ENCODE peak calls at places on chromosomes 1 and 21, in six cellular contexts. One of them, this sample, is unnamed.

GRCh38 chr21:43694437-43695079 is 24.4 kb upstream of the PDXK start:
- DNase-seq in cerebellum: no peak
- DNase-seq in activated CD4-positive, alpha-beta T cell treated with anti-CD3 and anti-CD28 coated beads for 36 hours: no peak
- DNase-seq in heart right ventricle: no peak
- DNase-seq in activated T-helper 2 cell treated with anti-CD3 and anti-CD28 coated beads, Interferon-gamma antibody, Interleukin-2, Interleukin-4, amounts not matched to agents 10 μg/mL and 5 μg/mL and 100 μg/mL, durations not matched to agents 14 hours and 24 hours and 36 hours: no peak
- DNase-seq in GF-D8: no peak
- DNase-seq in this sample: no peak

GRCh38 chr1:99634971-99635624 is 10.8 kb upstream of the PALMD start:
- DNase-seq in cerebellum: no peak
- DNase-seq in activated CD4-positive, alpha-beta T cell treated with anti-CD3 and anti-CD28 coated beads for 36 hours: no peak
- DNase-seq in heart right ventricle: no peak
- DNase-seq in activated T-helper 2 cell treated with anti-CD3 and anti-CD28 coated beads, Interferon-gamma antibody, Interleukin-2, Interleukin-4, amounts not matched to agents 10 μg/mL and 5 μg/mL and 100 μg/mL, durations not matched to agents 14 hours and 24 hours and 36 hours: no peak
- DNase-seq in GF-D8: no peak
- DNase-seq in this sample: no peak

GRCh38 chr1:56922070-56922469 is 43.7 kb downstream of the C8B start:
- DNase-seq in cerebellum: no peak
- DNase-seq in activated CD4-positive, alpha-beta T cell treated with anti-CD3 and anti-CD28 coated beads for 36 hours: no peak
- DNase-seq in heart right ventricle: no peak
- DNase-seq in activated T-helper 2 cell treated with anti-CD3 and anti-CD28 coated beads, Interferon-gamma antibody, Interleukin-2, Interleukin-4, amounts not matched to agents 10 μg/mL and 5 μg/mL and 100 μg/mL, durations not matched to agents 14 hours and 24 hours and 36 hours: no peak
- DNase-seq in GF-D8: no peak
- DNase-seq in this sample: no peak

GRCh38 chr1:48006318-48006717 is 9.1 kb upstream of the TRABD2B start:
- DNase-seq in cerebellum: no peak
- DNase-seq in activated CD4-positive, alpha-beta T cell treated with anti-CD3 and anti-CD28 coated beads for 36 hours: no peak
- DNase-seq in heart right ventricle: no peak
- DNase-seq in activated T-helper 2 cell treated with anti-CD3 and anti-CD28 coated beads, Interferon-gamma antibody, Interleukin-2, Interleukin-4, amounts not matched to agents 10 μg/mL and 5 μg/mL and 100 μg/mL, durations not matched to agents 14 hours and 24 hours and 36 hours: no peak
- DNase-seq in GF-D8: no peak
- DNase-seq in this sample: no peak

GRCh38 chr21:34177919-34178567 is 104.7 kb downstream of the MRPS6 start:
- DNase-seq in cerebellum: no peak
- DNase-seq in activated CD4-positive, alpha-beta T cell treated with anti-CD3 and anti-CD28 coated beads for 36 hours: no peak
- DNase-seq in heart right ventricle: no peak
- DNase-seq in activated T-helper 2 cell treated with anti-CD3 and anti-CD28 coated beads, Interferon-gamma antibody, Interleukin-2, Interleukin-4, amounts not matched to agents 10 μg/mL and 5 μg/mL and 100 μg/mL, durations not matched to agents 14 hours and 24 hours and 36 hours: no peak
- DNase-seq in GF-D8: no peak
- DNase-seq in this sample: no peak

GRCh38 chr1:21927531-21928237 is 9.4 kb downstream of the HSPG2 start:
- DNase-seq in cerebellum: no peak
- DNase-seq in activated CD4-positive, alpha-beta T cell treated with anti-CD3 and anti-CD28 coated beads for 36 hours: no peak
- DNase-seq in heart right ventricle: peak
- DNase-seq in activated T-helper 2 cell treated with anti-CD3 and anti-CD28 coated beads, Interferon-gamma antibody, Interleukin-2, Interleukin-4, amounts not matched to agents 10 μg/mL and 5 μg/mL and 100 μg/mL, durations not matched to agents 14 hours and 24 hours and 36 hours: no peak
- DNase-seq in GF-D8: no peak
- DNase-seq in this sample: no peak

GRCh38 chr1:230282157-230282556 is 144.0 kb downstream of the PGBD5 start:
- DNase-seq in cerebellum: no peak
- DNase-seq in activated CD4-positive, alpha-beta T cell treated with anti-CD3 and anti-CD28 coated beads for 36 hours: peak
- DNase-seq in heart right ventricle: no peak
- DNase-seq in activated T-helper 2 cell treated with anti-CD3 and anti-CD28 coated beads, Interferon-gamma antibody, Interleukin-2, Interleukin-4, amounts not matched to agents 10 μg/mL and 5 μg/mL and 100 μg/mL, durations not matched to agents 14 hours and 24 hours and 36 hours: no peak
- DNase-seq in GF-D8: peak
- DNase-seq in this sample: no peak

GRCh38 chr1:206023682-206024081 is at the start of gene CTSE:
- DNase-seq in cerebellum: no peak
- DNase-seq in activated CD4-positive, alpha-beta T cell treated with anti-CD3 and anti-CD28 coated beads for 36 hours: no peak
- DNase-seq in heart right ventricle: no peak
- DNase-seq in activated T-helper 2 cell treated with anti-CD3 and anti-CD28 coated beads, Interferon-gamma antibody, Interleukin-2, Interleukin-4, amounts not matched to agents 10 μg/mL and 5 μg/mL and 100 μg/mL, durations not matched to agents 14 hours and 24 hours and 36 hours: no peak
- DNase-seq in GF-D8: no peak
- DNase-seq in this sample: no peak

GRCh38 chr1:111334169-111334568 is 43.5 kb downstream of the CHIA start:
- DNase-seq in cerebellum: no peak
- DNase-seq in activated CD4-positive, alpha-beta T cell treated with anti-CD3 and anti-CD28 coated beads for 36 hours: peak
- DNase-seq in heart right ventricle: no peak
- DNase-seq in activated T-helper 2 cell treated with anti-CD3 and anti-CD28 coated beads, Interferon-gamma antibody, Interleukin-2, Interleukin-4, amounts not matched to agents 10 μg/mL and 5 μg/mL and 100 μg/mL, durations not matched to agents 14 hours and 24 hours and 36 hours: no peak
- DNase-seq in GF-D8: no peak
- DNase-seq in this sample: no peak

GRCh38 chr1:160167056-160167455 is 15.7 kb downstream of the ATP1A4 start:
- DNase-seq in cerebellum: no peak
- DNase-seq in activated CD4-positive, alpha-beta T cell treated with anti-CD3 and anti-CD28 coated beads for 36 hours: no peak
- DNase-seq in heart right ventricle: no peak
- DNase-seq in activated T-helper 2 cell treated with anti-CD3 and anti-CD28 coated beads, Interferon-gamma antibody, Interleukin-2, Interleukin-4, amounts not matched to agents 10 μg/mL and 5 μg/mL and 100 μg/mL, durations not matched to agents 14 hours and 24 hours and 36 hours: no peak
- DNase-seq in GF-D8: no peak
- DNase-seq in this sample: no peak

GRCh38 chr1:84122780-84123382 is 21.2 kb upstream of the PRKACB start:
- DNase-seq in cerebellum: peak
- DNase-seq in activated CD4-positive, alpha-beta T cell treated with anti-CD3 and anti-CD28 coated beads for 36 hours: peak
- DNase-seq in heart right ventricle: no peak
- DNase-seq in activated T-helper 2 cell treated with anti-CD3 and anti-CD28 coated beads, Interferon-gamma antibody, Interleukin-2, Interleukin-4, amounts not matched to agents 10 μg/mL and 5 μg/mL and 100 μg/mL, durations not matched to agents 14 hours and 24 hours and 36 hours: no peak
- DNase-seq in GF-D8: no peak
- DNase-seq in this sample: peak

GRCh38 chr21:35408401-35408800 is 359.3 kb upstream of the RUNX1 start:
- DNase-seq in cerebellum: no peak
- DNase-seq in activated CD4-positive, alpha-beta T cell treated with anti-CD3 and anti-CD28 coated beads for 36 hours: no peak
- DNase-seq in heart right ventricle: no peak
- DNase-seq in activated T-helper 2 cell treated with anti-CD3 and anti-CD28 coated beads, Interferon-gamma antibody, Interleukin-2, Interleukin-4, amounts not matched to agents 10 μg/mL and 5 μg/mL and 100 μg/mL, durations not matched to agents 14 hours and 24 hours and 36 hours: no peak
- DNase-seq in GF-D8: no peak
- DNase-seq in this sample: no peak

GRCh38 chr21:43851593-43851992 is 13.4 kb upstream of the AGPAT3 start:
- DNase-seq in cerebellum: no peak
- DNase-seq in activated CD4-positive, alpha-beta T cell treated with anti-CD3 and anti-CD28 coated beads for 36 hours: no peak
- DNase-seq in heart right ventricle: no peak
- DNase-seq in activated T-helper 2 cell treated with anti-CD3 and anti-CD28 coated beads, Interferon-gamma antibody, Interleukin-2, Interleukin-4, amounts not matched to agents 10 μg/mL and 5 μg/mL and 100 μg/mL, durations not matched to agents 14 hours and 24 hours and 36 hours: no peak
- DNase-seq in GF-D8: no peak
- DNase-seq in this sample: no peak

GRCh38 chr1:69524010-69524409 is 43.7 kb upstream of the LRRC7 start:
- DNase-seq in cerebellum: no peak
- DNase-seq in activated CD4-positive, alpha-beta T cell treated with anti-CD3 and anti-CD28 coated beads for 36 hours: no peak
- DNase-seq in heart right ventricle: no peak
- DNase-seq in activated T-helper 2 cell treated with anti-CD3 and anti-CD28 coated beads, Interferon-gamma antibody, Interleukin-2, Interleukin-4, amounts not matched to agents 10 μg/mL and 5 μg/mL and 100 μg/mL, durations not matched to agents 14 hours and 24 hours and 36 hours: no peak
- DNase-seq in GF-D8: no peak
- DNase-seq in this sample: no peak

GRCh38 chr1:205137901-205138300 is 16.1 kb upstream of the RBBP5 start:
- DNase-seq in cerebellum: no peak
- DNase-seq in activated CD4-positive, alpha-beta T cell treated with anti-CD3 and anti-CD28 coated beads for 36 hours: no peak
- DNase-seq in heart right ventricle: no peak
- DNase-seq in activated T-helper 2 cell treated with anti-CD3 and anti-CD28 coated beads, Interferon-gamma antibody, Interleukin-2, Interleukin-4, amounts not matched to agents 10 μg/mL and 5 μg/mL and 100 μg/mL, durations not matched to agents 14 hours and 24 hours and 36 hours: no peak
- DNase-seq in GF-D8: no peak
- DNase-seq in this sample: no peak

GRCh38 chr1:89692601-89693503 is 59.9 kb downstream of the LRRC8C start:
- DNase-seq in cerebellum: no peak
- DNase-seq in activated CD4-positive, alpha-beta T cell treated with anti-CD3 and anti-CD28 coated beads for 36 hours: no peak
- DNase-seq in heart right ventricle: no peak
- DNase-seq in activated T-helper 2 cell treated with anti-CD3 and anti-CD28 coated beads, Interferon-gamma antibody, Interleukin-2, Interleukin-4, amounts not matched to agents 10 μg/mL and 5 μg/mL and 100 μg/mL, durations not matched to agents 14 hours and 24 hours and 36 hours: no peak
- DNase-seq in GF-D8: peak
- DNase-seq in this sample: peak

GRCh38 chr1:203553501-203553900 is 59.5 kb downstream of the OPTC start:
- DNase-seq in cerebellum: no peak
- DNase-seq in activated CD4-positive, alpha-beta T cell treated with anti-CD3 and anti-CD28 coated beads for 36 hours: no peak
- DNase-seq in heart right ventricle: no peak
- DNase-seq in activated T-helper 2 cell treated with anti-CD3 and anti-CD28 coated beads, Interferon-gamma antibody, Interleukin-2, Interleukin-4, amounts not matched to agents 10 μg/mL and 5 μg/mL and 100 μg/mL, durations not matched to agents 14 hours and 24 hours and 36 hours: no peak
- DNase-seq in GF-D8: no peak
- DNase-seq in this sample: no peak

GRCh38 chr1:216461466-216461865 is 38.2 kb upstream of the USH2A start:
- DNase-seq in cerebellum: no peak
- DNase-seq in activated CD4-positive, alpha-beta T cell treated with anti-CD3 and anti-CD28 coated beads for 36 hours: no peak
- DNase-seq in heart right ventricle: no peak
- DNase-seq in activated T-helper 2 cell treated with anti-CD3 and anti-CD28 coated beads, Interferon-gamma antibody, Interleukin-2, Interleukin-4, amounts not matched to agents 10 μg/mL and 5 μg/mL and 100 μg/mL, durations not matched to agents 14 hours and 24 hours and 36 hours: no peak
- DNase-seq in GF-D8: no peak
- DNase-seq in this sample: no peak

GRCh38 chr21:45826733-45827692 is 154.6 kb upstream of the COL6A1 start:
- DNase-seq in cerebellum: no peak
- DNase-seq in activated CD4-positive, alpha-beta T cell treated with anti-CD3 and anti-CD28 coated beads for 36 hours: peak
- DNase-seq in heart right ventricle: no peak
- DNase-seq in activated T-helper 2 cell treated with anti-CD3 and anti-CD28 coated beads, Interferon-gamma antibody, Interleukin-2, Interleukin-4, amounts not matched to agents 10 μg/mL and 5 μg/mL and 100 μg/mL, durations not matched to agents 14 hours and 24 hours and 36 hours: peak
- DNase-seq in GF-D8: no peak
- DNase-seq in this sample: no peak

GRCh38 chr1:246450485-246451251 is 56.4 kb downstream of the SMYD3 start:
- DNase-seq in cerebellum: peak
- DNase-seq in activated CD4-positive, alpha-beta T cell treated with anti-CD3 and anti-CD28 coated beads for 36 hours: no peak
- DNase-seq in heart right ventricle: no peak
- DNase-seq in activated T-helper 2 cell treated with anti-CD3 and anti-CD28 coated beads, Interferon-gamma antibody, Interleukin-2, Interleukin-4, amounts not matched to agents 10 μg/mL and 5 μg/mL and 100 μg/mL, durations not matched to agents 14 hours and 24 hours and 36 hours: no peak
- DNase-seq in GF-D8: no peak
- DNase-seq in this sample: no peak

GRCh38 chr1:204450461-204451257 is 39.0 kb upstream of the PPP1R15B start:
- DNase-seq in cerebellum: no peak
- DNase-seq in activated CD4-positive, alpha-beta T cell treated with anti-CD3 and anti-CD28 coated beads for 36 hours: no peak
- DNase-seq in heart right ventricle: peak
- DNase-seq in activated T-helper 2 cell treated with anti-CD3 and anti-CD28 coated beads, Interferon-gamma antibody, Interleukin-2, Interleukin-4, amounts not matched to agents 10 μg/mL and 5 μg/mL and 100 μg/mL, durations not matched to agents 14 hours and 24 hours and 36 hours: no peak
- DNase-seq in GF-D8: no peak
- DNase-seq in this sample: no peak

GRCh38 chr1:17635811-17636210 is 96.3 kb downstream of the ARHGEF10L start:
- DNase-seq in cerebellum: no peak
- DNase-seq in activated CD4-positive, alpha-beta T cell treated with anti-CD3 and anti-CD28 coated beads for 36 hours: no peak
- DNase-seq in heart right ventricle: peak
- DNase-seq in activated T-helper 2 cell treated with anti-CD3 and anti-CD28 coated beads, Interferon-gamma antibody, Interleukin-2, Interleukin-4, amounts not matched to agents 10 μg/mL and 5 μg/mL and 100 μg/mL, durations not matched to agents 14 hours and 24 hours and 36 hours: no peak
- DNase-seq in GF-D8: no peak
- DNase-seq in this sample: no peak

GRCh38 chr1:22796642-22797041 is 86.0 kb downstream of the EPHB2 start:
- DNase-seq in cerebellum: no peak
- DNase-seq in activated CD4-positive, alpha-beta T cell treated with anti-CD3 and anti-CD28 coated beads for 36 hours: no peak
- DNase-seq in heart right ventricle: no peak
- DNase-seq in activated T-helper 2 cell treated with anti-CD3 and anti-CD28 coated beads, Interferon-gamma antibody, Interleukin-2, Interleukin-4, amounts not matched to agents 10 μg/mL and 5 μg/mL and 100 μg/mL, durations not matched to agents 14 hours and 24 hours and 36 hours: no peak
- DNase-seq in GF-D8: no peak
- DNase-seq in this sample: no peak

GRCh38 chr1:56545711-56546110 is 33.7 kb downstream of the PLPP3 start:
- DNase-seq in cerebellum: no peak
- DNase-seq in activated CD4-positive, alpha-beta T cell treated with anti-CD3 and anti-CD28 coated beads for 36 hours: no peak
- DNase-seq in heart right ventricle: no peak
- DNase-seq in activated T-helper 2 cell treated with anti-CD3 and anti-CD28 coated beads, Interferon-gamma antibody, Interleukin-2, Interleukin-4, amounts not matched to agents 10 μg/mL and 5 μg/mL and 100 μg/mL, durations not matched to agents 14 hours and 24 hours and 36 hours: no peak
- DNase-seq in GF-D8: no peak
- DNase-seq in this sample: no peak

GRCh38 chr1:207035877-207036558 is 3.5 kb upstream of the C1orf116 start:
- DNase-seq in cerebellum: no peak
- DNase-seq in activated CD4-positive, alpha-beta T cell treated with anti-CD3 and anti-CD28 coated beads for 36 hours: no peak
- DNase-seq in heart right ventricle: no peak
- DNase-seq in activated T-helper 2 cell treated with anti-CD3 and anti-CD28 coated beads, Interferon-gamma antibody, Interleukin-2, Interleukin-4, amounts not matched to agents 10 μg/mL and 5 μg/mL and 100 μg/mL, durations not matched to agents 14 hours and 24 hours and 36 hours: no peak
- DNase-seq in GF-D8: no peak
- DNase-seq in this sample: no peak

GRCh38 chr1:245880754-245881403 is 626.2 kb downstream of the SMYD3 start:
- DNase-seq in cerebellum: no peak
- DNase-seq in activated CD4-positive, alpha-beta T cell treated with anti-CD3 and anti-CD28 coated beads for 36 hours: no peak
- DNase-seq in heart right ventricle: no peak
- DNase-seq in activated T-helper 2 cell treated with anti-CD3 and anti-CD28 coated beads, Interferon-gamma antibody, Interleukin-2, Interleukin-4, amounts not matched to agents 10 μg/mL and 5 μg/mL and 100 μg/mL, durations not matched to agents 14 hours and 24 hours and 36 hours: no peak
- DNase-seq in GF-D8: no peak
- DNase-seq in this sample: no peak

GRCh38 chr1:230247921-230248778 is 178.0 kb downstream of the PGBD5 start:
- DNase-seq in cerebellum: no peak
- DNase-seq in activated CD4-positive, alpha-beta T cell treated with anti-CD3 and anti-CD28 coated beads for 36 hours: no peak
- DNase-seq in heart right ventricle: no peak
- DNase-seq in activated T-helper 2 cell treated with anti-CD3 and anti-CD28 coated beads, Interferon-gamma antibody, Interleukin-2, Interleukin-4, amounts not matched to agents 10 μg/mL and 5 μg/mL and 100 μg/mL, durations not matched to agents 14 hours and 24 hours and 36 hours: no peak
- DNase-seq in GF-D8: no peak
- DNase-seq in this sample: no peak